ENCODE peak calls at places on chromosomes 16 and 17, in five cellular contexts. N, T, Y, Q and M are unnamed samples.

GRCh38 chr17:72693147-72693878 is 399.2 kb downstream of the SLC39A11 start:
- DNase-seq in N (no peak), Q (no peak), T (no peak), Y (no peak), M (no peak)

GRCh38 chr16:27781195-27781524 is 231.2 kb downstream of the KATNIP start:
- DNase-seq in N (no peak), Q (no peak), Y (peak; percentile 73), T (no peak), M (no peak)

GRCh38 chr16:87322360-87322759 is 5.2 kb upstream of the C16orf95 start:
- DNase-seq in Y (no peak), N (no peak), Q (no peak), T (no peak), M (no peak)

GRCh38 chr16:4388275-4389021 is 16.8 kb downstream of the VASN start:
- DNase-seq in Q (no peak), Y (no peak), N (no peak), T (no peak), M (no peak)

GRCh38 chr16:529012-529575 is 1.6 kb downstream of the CAPN15 start:
- DNase-seq in Q (peak; percentile 63), Y (no peak), T (no peak), N (peak; percentile 60), M (no peak)

GRCh38 chr16:81798311-81799137 is 19.4 kb downstream of the PLCG2 start:
- DNase-seq in Q (peak; percentile 51), T (no peak), Y (no peak), N (peak; percentile 86), M (peak; percentile 55)

GRCh38 chr17:70644093-70644492 is 474.8 kb downstream of the KCNJ2 start:
- DNase-seq in Y (no peak), Q (no peak), N (no peak), T (no peak), M (no peak)

GRCh38 chr17:21129023-21129681 is 2.4 kb downstream of the DHRS7B start:
- DNase-seq in Y (no peak), T (peak; percentile 59), N (no peak), Q (no peak), M (no peak)

GRCh38 chr17:38749222-38750043 is 1.3 kb upstream of the PCGF2 start:
- DNase-seq in N (peak; percentile 88), Y (peak; percentile 95), T (peak; percentile 73), Q (no peak), M (peak; percentile 90)

GRCh38 chr16:1890024-1890700 is 18.2 kb upstream of the MEIOB start:
- DNase-seq in T (no peak), N (no peak), Q (no peak), Y (no peak), M (no peak)

GRCh38 chr16:28208824-28209223 is 2.9 kb downstream of the XPO6 start:
- DNase-seq in Q (no peak), Y (no peak), N (no peak), T (no peak), M (no peak)

GRCh38 chr17:46950997-46951621 is 27.9 kb downstream of the RPRML start:
- DNase-seq in N (no peak), T (no peak), Y (no peak), Q (no peak), M (no peak)

GRCh38 chr17:16258916-16259315 is 41.9 kb downstream of the PIGL start:
- DNase-seq in N (no peak), T (peak; percentile 43), Y (no peak), Q (no peak), M (no peak)

GRCh38 chr17:8176998-8177731 is 985 bp upstream of the TMEM107 start:
- DNase-seq in Y (no peak), Q (no peak), T (no peak), N (no peak), M (no peak)

GRCh38 chr16:8886593-8887437 is 4.7 kb downstream of the LITAFD start:
- DNase-seq in Q (no peak), N (no peak), T (no peak), Y (no peak), M (no peak)

GRCh38 chr17:45256114-45256966 is 5.6 kb downstream of the SPATA32 start:
- DNase-seq in Q (no peak), T (no peak), N (no peak), Y (no peak), M (no peak)
- TF ChIP-seq CTCF in Q (no peak), T (no peak), N (no peak), Y (no peak), M (no peak)

GRCh38 chr16:25546781-25547180 is 145.0 kb upstream of the HS3ST4 start:
- DNase-seq in Q (no peak), N (no peak), T (no peak), Y (no peak), M (no peak)

DNA sequence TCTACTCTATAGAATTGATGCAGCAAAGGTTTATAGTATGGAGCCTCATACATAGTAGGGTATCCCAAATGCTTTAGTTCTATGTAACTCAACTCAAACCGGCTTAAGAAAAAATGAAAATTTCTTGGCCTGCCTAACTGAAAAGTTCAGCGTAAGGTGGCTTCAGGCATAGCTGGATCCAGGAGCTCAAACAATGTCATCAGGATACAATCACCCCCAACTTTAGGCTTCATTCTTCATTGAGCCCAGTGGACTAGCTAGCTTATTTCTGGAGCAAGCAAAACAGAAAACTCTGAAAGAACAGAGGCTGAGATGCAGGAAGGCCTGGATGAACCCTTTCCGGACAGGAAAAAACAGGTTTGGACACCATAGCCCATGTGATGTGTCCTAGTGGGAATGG is 147.5 kb upstream of the HS3ST4 start:
- DNase-seq in Y (no peak), N (no peak), T (no peak), Q (no peak), M (no peak)
- H3K27ac ChIP-seq in Y (no peak overlapping the region), N (no peak overlapping the region), T (no peak overlapping the region), Q (no peak overlapping the region), M (no peak overlapping the region)

GRCh38 chr17:2174471-2175293 is 119.8 kb downstream of the HIC1 start:
- DNase-seq in N (peak; percentile 54), Y (peak; percentile 87), Q (no peak), T (peak; percentile 29), M (peak; percentile 47)
- TF ChIP-seq CTCF in N (no peak), Y (no peak), Q (no peak), T (no peak), M (no peak)

GRCh38 chr17:79749156-79749815 is 18.5 kb downstream of the ENPP7 start:
- DNase-seq in Y (no peak), N (no peak), Q (no peak), T (no peak), M (no peak)

GRCh38 chr17:79748296-79749099 is 17.8 kb downstream of the ENPP7 start:
- DNase-seq in Q (no peak), Y (no peak), N (no peak), T (no peak), M (peak; percentile 66)

GRCh38 chr17:79750650-79751545 is 20.2 kb downstream of the ENPP7 start:
- DNase-seq in Q (no peak), Y (no peak), T (no peak), N (no peak), M (no peak)

GRCh38 chr17:79752175-79752574 is 21.4 kb downstream of the ENPP7 start:
- DNase-seq in Y (no peak), N (no peak), T (no peak), Q (no peak), M (peak; percentile 44)

GRCh38 chr17:79749958-79750357 is 19.2 kb downstream of the ENPP7 start:
- DNase-seq in N (no peak), Y (no peak), T (no peak), Q (no peak), M (peak; percentile 3)
- H3K27ac ChIP-seq in N (no peak overlapping the region), Y (no peak overlapping the region), T (no peak overlapping the region), Q (no peak overlapping the region), M (no peak overlapping the region)

GRCh38 chr17:44221862-44222111 is 2.3 kb upstream of the UBTF start:
- DNase-seq in Q (no peak), Y (no peak), N (no peak), T (no peak), M (no peak)

GRCh38 chr17:44221072-44221861 is 1.8 kb upstream of the UBTF start:
- DNase-seq in N (peak; percentile 88), T (peak; percentile 74), Q (peak; percentile 80), Y (peak; percentile 90), M (peak; percentile 83)

GRCh38 chr17:44220211-44221071 is 966 bp upstream of the UBTF start:
- DNase-seq in N (peak; percentile 75), Q (peak; percentile 79), T (no peak), Y (peak; percentile 77), M (peak; percentile 53)

GRCh38 chr17:44223574-44224046 is 4.1 kb upstream of the UBTF start:
- DNase-seq in N (no peak), Q (no peak), Y (no peak), T (no peak), M (no peak)

GRCh38 chr17:44222112-44222869 is 2.8 kb upstream of the UBTF start:
- DNase-seq in Q (no peak), N (peak; percentile 90), T (peak; percentile 75), Y (peak; percentile 95), M (peak; percentile 91)
- TF ChIP-seq CTCF in Q (no peak), N (no peak), T (peak; percentile 29), Y (no peak), M (no peak)

DNA sequence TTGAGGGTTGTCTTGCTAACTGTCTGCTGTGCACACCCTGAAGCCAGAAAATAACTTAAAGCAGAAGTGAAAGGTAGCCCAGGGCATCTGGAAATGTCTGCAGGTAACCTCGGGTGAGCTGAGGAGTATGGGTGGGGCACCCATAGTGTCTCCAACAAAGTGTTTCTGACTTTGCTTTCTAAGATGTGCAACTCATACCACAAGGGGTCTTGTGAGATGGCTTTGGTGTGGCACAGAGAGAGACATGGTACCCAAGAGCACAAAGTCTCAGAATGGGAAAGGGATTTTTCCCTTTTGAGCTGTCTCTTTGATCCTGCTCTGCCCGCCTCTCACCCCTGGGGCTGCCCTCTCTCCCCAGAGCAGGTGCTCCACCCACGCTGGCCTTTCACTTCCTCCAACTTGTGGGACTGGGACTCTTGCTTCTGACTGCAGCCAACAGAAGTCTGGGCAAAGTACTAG is 6.9 kb downstream of the CHD9 start:
- DNase-seq in N (peak; percentile 90), Q (no peak), T (peak; percentile 45), Y (no peak), M (peak; percentile 82)
- H3K27ac ChIP-seq in N (peak overlapping the region; percentile 65), Q (no peak overlapping the region), T (peak overlapping the region; percentile 33), Y (no peak overlapping the region), M (no peak overlapping the region)

GRCh38 chr16:59543641-59544040 is 809.5 kb upstream of the GOT2 start:
- DNase-seq in T (no peak), N (no peak), Y (no peak), Q (no peak), M (no peak)
- TF ChIP-seq CTCF in T (no peak), N (no peak), Y (no peak), Q (no peak), M (no peak)

DNA sequence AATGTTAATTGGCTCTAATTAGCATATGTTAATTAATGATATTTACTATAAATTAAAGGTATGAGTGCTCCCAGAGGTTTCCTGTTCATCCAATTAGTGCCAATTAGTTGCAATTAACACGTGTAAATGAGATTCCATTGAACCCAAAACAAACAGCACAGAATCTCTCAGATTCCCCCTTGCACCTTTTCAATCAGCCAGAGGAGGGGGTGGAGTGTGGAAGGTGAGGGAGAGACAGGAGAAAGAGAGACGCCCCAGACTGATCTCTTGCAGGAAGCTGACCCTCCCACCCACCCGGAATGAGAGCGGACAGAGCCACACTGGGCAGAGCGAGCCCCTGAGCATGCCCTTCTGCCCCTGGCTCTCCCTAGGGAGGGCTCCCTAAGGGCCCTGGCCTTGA is 24.1 kb upstream of the LHX1 start:
- DNase-seq in T (no peak), Q (no peak), Y (no peak), N (no peak), M (no peak)
- H3K27ac ChIP-seq in T (no peak overlapping the region), Q (no peak overlapping the region), Y (no peak overlapping the region), N (no peak overlapping the region), M (no peak overlapping the region)